ENCODE peak calls at places on chromosomes 4 and X, in seven cellular contexts. O is effector memory CD4-positive, alpha-beta T cell; Q is AG08396; M is stimulated activated CD8-positive, alpha-beta memory T cell treated with anti-CD3 and anti-CD28 coated beads, Interleukin-15, amount 100 ng/mL, for 4 hours; L is hepatic stellate cell; C is activated naive CD4-positive, alpha-beta T cell treated with Interleukin-2 at 50 U/mL for 16 hours; F is endothelial cell. D is an unnamed sample.

GRCh38 chr4:153341575-153342090 is 2.9 kb upstream of the MND1 start:
- DNase-seq in M (no peak), O (no peak), F (peak), Q (peak), L (peak), C (no peak), D (no peak)

GRCh38 chr4:102535398-102536082 is 34.4 kb downstream of the NFKB1 start:
- DNase-seq in F (no peak), C (no peak), L (no peak), M (no peak), Q (peak), O (no peak), D (no peak)

GRCh38 chr4:57044279-57044678 is 65.6 kb downstream of the POLR2B start:
- DNase-seq in Q (no peak), C (no peak), L (no peak), O (no peak), M (no peak), F (no peak), D (no peak)

GRCh38 chr4:108355523-108356208 is 186.9 kb upstream of the LEF1 start:
- DNase-seq in C (no peak), M (peak), F (no peak), L (no peak), O (no peak), Q (no peak), D (no peak)

GRCh38 chr4:17366496-17366895 is 145.4 kb downstream of the QDPR start:
- DNase-seq in O (no peak), F (no peak), M (no peak), C (no peak), L (no peak), Q (no peak), D (no peak)

GRCh38 chr4:55033296-55033695 is 92.1 kb downstream of the KDR start:
- DNase-seq in F (no peak), C (no peak), L (peak), Q (no peak), O (no peak), M (no peak), D (no peak)

GRCh38 chr4:148854203-148854602 is 412.0 kb upstream of the NR3C2 start:
- DNase-seq in Q (no peak), O (no peak), L (no peak), F (no peak), M (no peak), C (no peak), D (no peak)

GRCh38 chr4:93947318-93947717 is 118.8 kb downstream of the ATOH1 start:
- DNase-seq in F (no peak), M (no peak), O (no peak), C (no peak), L (no peak), Q (no peak), D (no peak)

GRCh38 chr4:155906554-155907247 is 3.2 kb downstream of the TDO2 start:
- DNase-seq in M (no peak), F (no peak), L (peak), Q (peak), C (no peak), O (no peak), D (no peak)

GRCh38 chr4:4762909-4763814 is 96.3 kb upstream of the MSX1 start:
- DNase-seq in L (no peak), Q (no peak), C (peak), F (peak), M (peak), O (no peak), D (no peak)

GRCh38 chr4:107757860-107758476 is 37.9 kb upstream of the PAPSS1 start:
- DNase-seq in L (no peak), F (no peak), Q (peak), C (no peak), M (no peak), O (no peak), D (no peak)

GRCh38 chr4:125666635-125667034 is 351.9 kb downstream of the FAT4 start:
- DNase-seq in C (no peak), L (no peak), O (no peak), F (no peak), M (no peak), Q (no peak), D (no peak)

GRCh38 chrX:40173662-40174593 is 76.2 kb upstream of the BCOR start:
- DNase-seq in O (no peak), C (peak), Q (no peak), M (no peak), L (no peak), F (peak), D (peak)

GRCh38 chrX:129540068-129540653 is at the start of gene OCRL:
- DNase-seq in F (peak), L (peak), C (peak), Q (peak), O (no peak), M (peak), D (peak)

GRCh38 chr4:88605744-88606143 is 13.5 kb downstream of the HERC3 start:
- DNase-seq in L (no peak), Q (no peak), F (no peak), O (peak), C (peak), M (no peak), D (no peak)

GRCh38 chr4:95556460-95556859 is 7.7 kb upstream of the UNC5C start:
- DNase-seq in Q (no peak), M (no peak), F (no peak), O (no peak), C (no peak), L (no peak), D (no peak)

GRCh38 chrX:3286196-3286920 is 60.1 kb downstream of the MXRA5 start:
- DNase-seq in Q (no peak), F (no peak), C (no peak), M (no peak), O (no peak), L (no peak), D (no peak)

GRCh38 chr4:77963005-77963404 is 94.1 kb upstream of the FRAS1 start:
- DNase-seq in Q (no peak), F (no peak), M (no peak), C (no peak), O (no peak), L (no peak), D (no peak)

GRCh38 chr4:24655971-24656370 is 71.6 kb upstream of the DHX15 start:
- DNase-seq in L (no peak), F (no peak), Q (no peak), M (no peak), O (no peak), C (no peak), D (no peak)

GRCh38 chr4:147747787-147748454 is 16.0 kb downstream of the ARHGAP10 start:
- DNase-seq in F (no peak), O (no peak), M (no peak), L (no peak), C (no peak), Q (no peak), D (no peak)

GRCh38 chr4:173272987-173273386 is 61.2 kb downstream of the HMGB2 start:
- DNase-seq in M (no peak), F (no peak), C (no peak), Q (no peak), L (no peak), O (no peak), D (no peak)

GRCh38 chr4:114519368-114519767 is 79.2 kb upstream of the UGT8 start:
- DNase-seq in F (no peak), L (no peak), O (no peak), M (no peak), C (no peak), Q (no peak), D (no peak)

GRCh38 chrX:77597090-77597489 is 149.9 kb downstream of the FGF16 start:
- DNase-seq in C (no peak), Q (peak), L (peak), O (no peak), F (no peak), M (no peak), D (no peak)

GRCh38 chr4:52659722-52660261 is 691 bp upstream of the USP46 start:
- DNase-seq in O (no peak), C (peak), M (no peak), Q (peak), F (peak), L (peak), D (no peak)

GRCh38 chrX:72108666-72109065 is 23.0 kb downstream of the RTL5 start:
- DNase-seq in F (no peak), O (no peak), C (no peak), M (no peak), L (no peak), Q (no peak), D (no peak)

GRCh38 chrX:24410514-24411189 is 50.2 kb downstream of the SUPT20HL1 start:
- DNase-seq in M (no peak), F (no peak), Q (no peak), L (no peak), C (no peak), O (no peak), D (no peak)

GRCh38 chr4:186149872-186150271 is 41.5 kb upstream of the CYP4V2 start:
- DNase-seq in F (peak), L (peak), Q (peak), O (no peak), M (no peak), C (no peak), D (peak)

GRCh38 chr4:88531549-88531948 is 8.0 kb upstream of the PYURF start:
- DNase-seq in O (no peak), F (no peak), L (no peak), Q (no peak), M (no peak), C (no peak), D (no peak)

GRCh38 chr4:145618210-145618911 is 824 bp upstream of the MMAA start:
- DNase-seq in L (peak), F (no peak), C (peak), Q (peak), M (no peak), O (no peak), D (peak)

D was measured in T-helper 1 cell.